ENCODE peak calls at places on chromosomes 2 and 18, in ten cellular contexts. G is transverse colon, L is Peyer's patch, W is adrenal gland, N is tibial nerve, S is IMR-90, P is breast epithelium, R is testis, E is right lobe of liver, V is esophagus squamous epithelium. I is an unnamed sample.

GRCh38 chr2:37219046-37219445 is 12.3 kb downstream of the CEBPZ start:
- DNase-seq in G (no peak), L (no peak), W (no peak), N (no peak), S (no peak), P (no peak), R (no peak), E (no peak), V (no peak), I (no peak)

GRCh38 chr18:13550446-13551304 is 175.7 kb downstream of the FAM210A start:
- DNase-seq in G (no peak), L (no peak), W (no peak), N (no peak), S (no peak), P (no peak), R (no peak), E (no peak), V (no peak), I (no peak)

GRCh38 chr2:54396107-54396506 is 60.0 kb upstream of the SPTBN1 start:
- DNase-seq in G (no peak), L (no peak), W (no peak), N (no peak), S (peak; percentile 81), P (no peak), R (no peak), E (no peak), V (no peak), I (no peak)

GRCh38 chr18:50697509-50697908 is 122.3 kb downstream of the MRO start:
- DNase-seq in G (no peak), L (no peak), W (no peak), N (no peak), S (no peak), P (no peak), R (no peak), E (no peak), V (no peak), I (no peak)

GRCh38 chr2:8004250-8004681 is 677.6 kb upstream of the ID2 start:
- DNase-seq in G (peak; percentile 48), L (no peak), W (peak; percentile 79), N (peak; percentile 74), S (peak; percentile 93), P (peak; percentile 26), R (peak; percentile 50), E (no peak), V (no peak), I (peak; percentile 43)

GRCh38 chr2:105313877-105314276 is 15.7 kb downstream of the TGFBRAP1 start:
- DNase-seq in G (no peak), L (no peak), W (no peak), N (no peak), S (no peak), P (no peak), R (no peak), E (no peak), V (no peak), I (no peak)

GRCh38 chr2:29013046-29013780 is 32.1 kb downstream of the TOGARAM2 start:
- DNase-seq in G (no peak), L (no peak), W (no peak), N (no peak), S (peak; percentile 15), P (no peak), R (no peak), E (no peak), V (no peak), I (no peak)

GRCh38 chr2:203484266-203485112 is 50.6 kb downstream of the RAPH1 start:
- DNase-seq in G (peak; percentile 38), L (no peak), W (peak; percentile 30), N (peak; percentile 12), S (peak; percentile 16), P (no peak), R (peak; percentile 45), E (no peak), V (no peak), I (no peak)

GRCh38 chr18:13374468-13375301 is 156.1 kb downstream of the LDLRAD4 start:
- DNase-seq in G (no peak), L (no peak), W (no peak), N (no peak), S (no peak), P (no peak), R (no peak), E (no peak), V (no peak), I (no peak)

GRCh38 chr2:2681611-2682295 is 350.7 kb upstream of the MYT1L start:
- DNase-seq in G (no peak), L (no peak), W (no peak), N (no peak), S (no peak), P (no peak), R (no peak), E (no peak), V (no peak), I (no peak)

GRCh38 chr2:104976603-104977120 is 61.2 kb upstream of the MRPS9 start:
- DNase-seq in G (peak; percentile 14), L (peak; percentile 71), W (no peak), N (no peak), S (no peak), P (no peak), R (no peak), E (no peak), V (no peak), I (no peak)

GRCh38 chr2:205321240-205321639 is 361.1 kb upstream of the NRP2 start:
- DNase-seq in G (no peak), L (no peak), W (no peak), N (no peak), S (peak; percentile 58), P (no peak), R (no peak), E (no peak), V (no peak), I (no peak)

GRCh38 chr2:187008111-187008510 is 159.1 kb upstream of the ZSWIM2 start:
- DNase-seq in G (no peak), L (no peak), W (no peak), N (no peak), S (peak; percentile 43), P (no peak), R (no peak), E (no peak), V (no peak), I (no peak)

GRCh38 chr2:232983669-232983991 is 29.4 kb downstream of the NGEF start:
- DNase-seq in G (no peak), L (no peak), W (no peak), N (no peak), S (no peak), P (no peak), R (no peak), E (no peak), V (no peak), I (no peak)
- H3K27ac ChIP-seq in G (no peak overlapping the region), L (no peak overlapping the region), W (no peak overlapping the region), N (no peak overlapping the region), S (no peak overlapping the region), P (no peak overlapping the region), R (no peak overlapping the region), E (no peak overlapping the region), V (no peak overlapping the region), I (no peak overlapping the region)

GRCh38 chr18:11827963-11828362 is 23.2 kb upstream of the CHMP1B start:
- DNase-seq in G (no peak), L (no peak), W (no peak), N (no peak), S (no peak), P (no peak), R (no peak), E (no peak), V (no peak), I (no peak)

GRCh38 chr18:11830585-11830984 is 20.6 kb upstream of the CHMP1B start:
- DNase-seq in G (no peak), L (no peak), W (no peak), N (no peak), S (no peak), P (no peak), R (no peak), E (no peak), V (no peak), I (no peak)

GRCh38 chr18:11823545-11823944 is 27.7 kb upstream of the CHMP1B start:
- DNase-seq in G (no peak), L (no peak), W (no peak), N (no peak), S (no peak), P (no peak), R (no peak), E (no peak), V (no peak), I (no peak)

GRCh38 chr18:11826836-11827235 is 24.4 kb upstream of the CHMP1B start:
- DNase-seq in G (no peak), L (no peak), W (no peak), N (no peak), S (no peak), P (no peak), R (no peak), E (no peak), V (no peak), I (no peak)

DNA sequence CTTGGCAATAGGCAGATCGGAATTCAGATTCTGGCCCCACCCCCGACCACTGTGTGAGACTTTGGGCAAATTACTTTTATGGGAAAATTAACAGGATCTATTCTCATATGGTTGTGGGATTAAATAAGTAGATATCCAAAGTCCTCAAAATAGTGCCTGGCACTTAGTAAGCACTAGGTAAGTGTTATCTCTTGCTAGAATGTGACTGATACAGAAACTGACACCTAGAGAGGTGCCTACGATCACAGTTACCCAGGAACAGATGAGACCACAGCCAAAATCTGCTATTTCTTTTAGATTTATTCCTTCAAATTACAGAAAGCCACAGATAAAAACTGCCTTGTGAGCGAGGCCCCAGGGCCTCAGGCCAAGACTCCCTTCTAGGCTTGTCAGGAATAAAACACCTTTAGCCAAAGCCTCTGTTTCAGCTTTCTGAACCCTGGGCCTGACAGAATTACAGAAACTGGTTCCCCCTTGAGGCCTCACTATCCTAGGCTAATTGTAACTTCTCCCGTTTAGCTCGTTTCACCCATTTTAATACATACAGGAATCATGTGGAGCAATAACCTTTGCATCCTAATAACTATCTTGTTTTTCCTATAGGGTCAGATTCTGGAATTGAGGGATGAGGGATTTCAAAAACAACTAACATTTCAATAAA is 22.3 kb upstream of the CHMP1B start:
- DNase-seq in G (no peak), L (no peak), W (no peak), N (no peak), S (no peak), P (no peak), R (no peak), E (no peak), V (no peak), I (no peak)
- TF ChIP-seq CTCF in G (no peak), L (no peak), W (no peak), N (no peak), S (no peak), P (no peak), R (no peak), E (no peak), V (no peak), I (no peak)

GRCh38 chr2:9412756-9413155 is 10.6 kb downstream of the ITGB1BP1 start:
- DNase-seq in G (no peak), L (no peak), W (no peak), N (no peak), S (no peak), P (no peak), R (no peak), E (no peak), V (no peak), I (no peak)
- TF ChIP-seq POLR2A in G (no peak), L (no peak), W (no peak), N (no peak), S (no peak), P (no peak), R (no peak), E (no peak), V (no peak), I (no peak)

DNA sequence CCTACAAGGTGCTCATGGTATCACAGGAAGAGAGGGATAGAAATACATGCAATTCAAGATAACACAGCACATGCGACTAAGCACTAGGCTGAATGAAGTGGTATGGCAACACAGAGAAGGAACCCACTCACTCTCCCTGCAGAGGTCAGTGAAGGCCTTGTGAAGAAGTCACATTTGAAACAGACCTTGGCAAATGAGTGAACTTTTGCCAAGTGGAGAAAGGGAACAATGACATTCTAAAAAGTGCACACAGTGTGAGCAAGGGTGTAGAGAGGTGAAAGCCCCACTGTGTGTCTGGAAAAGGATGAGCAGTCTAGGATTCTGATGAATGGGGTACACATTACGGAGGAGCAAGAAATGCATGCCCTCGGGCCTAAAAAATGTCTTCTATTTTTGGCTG is 23.3 kb downstream of the KLF7 start:
- DNase-seq in G (no peak), L (no peak), W (peak; percentile 43), N (no peak), S (no peak), P (no peak), R (no peak), E (no peak), V (no peak), I (no peak)
- H3K27ac ChIP-seq in G (peak overlapping the region; percentile 90), L (peak overlapping the region; percentile 78), W (peak overlapping the region; percentile 74), N (peak overlapping the region; percentile 92), S (no peak overlapping the region), P (peak overlapping the region; percentile 90), R (peak overlapping the region; percentile 78), E (peak overlapping the region; percentile 77), V (peak overlapping the region; percentile 88), I (peak overlapping the region; percentile 4)